ENCODE peak calls at places on chromosome 19, in four cellular contexts. F is upper lobe of right lung, J is lung, M is heart left ventricle. L is an unnamed sample.
A peak's percentile ranks its signal among the peaks of the same experiment; 100 is the strongest.

GRCh38 chr19:33904681-33905080 is 108.0 kb downstream of the KCTD15 start:
- DNase-seq in F (no peak), J (no peak), M (no peak), L (no peak)

GRCh38 chr19:23822735-23823134 is 64.0 kb upstream of the ZNF681 start:
- DNase-seq in F (no peak), J (no peak), M (no peak), L (no peak)

GRCh38 chr19:10682397-10683063 is 18.7 kb upstream of the QTRT1 start:
- DNase-seq in F (no peak), J (no peak), M (no peak), L (no peak)

GRCh38 chr19:35114656-35115537 is 726 bp upstream of the FXYD3 start:
- DNase-seq in F (peak; percentile 84), J (peak; percentile 70), M (peak; percentile 82), L (no peak)

GRCh38 chr19:42606660-42607351 is 12.1 kb upstream of the CEACAM8 start:
- DNase-seq in F (peak; percentile 90), J (peak; percentile 81), M (peak; percentile 73), L (no peak)

GRCh38 chr19:38841180-38841766 is 8.5 kb downstream of the HNRNPL start:
- DNase-seq in F (no peak), J (no peak), M (no peak), L (no peak)

GRCh38 chr19:58097349-58097748 is 682 bp downstream of the ZSCAN18 start:
- DNase-seq in F (peak; percentile 54), J (no peak), M (no peak), L (no peak)

GRCh38 chr19:2648528-2648937 is 54.0 kb downstream of the GNG7 start:
- DNase-seq in F (peak; percentile 87), J (peak; percentile 72), M (peak; percentile 84), L (no peak)

GRCh38 chr19:10406191-10406590 is 2.8 kb upstream of the CDC37 start:
- DNase-seq in F (no peak), J (no peak), M (no peak), L (no peak)

GRCh38 chr19:55341191-55342043 is 1.7 kb downstream of the KMT5C start:
- DNase-seq in F (peak; percentile 91), J (peak; percentile 60), M (peak; percentile 81), L (no peak)

GRCh38 chr19:32421589-32422361 is 16.2 kb downstream of the DPY19L3 start:
- DNase-seq in F (no peak), J (no peak), M (no peak), L (no peak)

GRCh38 chr19:10878253-10878652 is 6.9 kb downstream of the CARM1 start:
- DNase-seq in F (no peak), J (no peak), M (no peak), L (no peak)

GRCh38 chr19:17468302-17469091 is 1.8 kb upstream of the SLC27A1 start:
- DNase-seq in F (peak; percentile 86), J (peak; percentile 73), M (peak; percentile 83), L (no peak)

GRCh38 chr19:43467730-43468129 is 2.3 kb upstream of the LYPD3 start:
- DNase-seq in F (no peak), J (no peak), M (no peak), L (peak; percentile 35)

GRCh38 chr19:48341006-48341405 is 15.7 kb downstream of the EMP3 start:
- DNase-seq in F (no peak), J (no peak), M (no peak), L (no peak)

GRCh38 chr19:3746371-3747056 is 15.0 kb downstream of the APBA3 start:
- DNase-seq in F (no peak), J (no peak), M (no peak), L (no peak)

GRCh38 chr19:10086032-10086903 is at the start of gene SHFL:
- DNase-seq in F (peak; percentile 91), J (peak; percentile 70), M (peak; percentile 89), L (no peak)

GRCh38 chr19:30173593-30174356 is 198.4 kb upstream of the ZNF536 start:
- DNase-seq in F (no peak), J (no peak), M (no peak), L (no peak)

GRCh38 chr19:4113398-4114088 is 10.4 kb downstream of the MAP2K2 start:
- DNase-seq in F (no peak), J (no peak), M (no peak), L (no peak)

GRCh38 chr19:18607222-18608101 is 863 bp upstream of the CRLF1 start:
- DNase-seq in F (no peak), J (no peak), M (no peak), L (no peak)

GRCh38 chr19:13082192-13083007 is 20.3 kb downstream of the LYL1 start:
- DNase-seq in F (no peak), J (no peak), M (no peak), L (no peak)

GRCh38 chr19:53988981-53989380 is 2.5 kb upstream of the CACNG6 start:
- DNase-seq in F (no peak), J (no peak), M (no peak), L (no peak)

GRCh38 chr19:42553292-42554045 is 25.2 kb upstream of the CEACAM1 start:
- DNase-seq in F (no peak), J (no peak), M (peak; percentile 73), L (peak; percentile 67)

GRCh38 chr19:46413262-46414031 is at the start of gene CCDC8:
- DNase-seq in F (peak; percentile 88), J (peak; percentile 77), M (peak; percentile 90), L (peak; percentile 56)

GRCh38 chr19:8240274-8241229 is 31.4 kb downstream of the CERS4 start:
- DNase-seq in F (peak; percentile 95), J (peak; percentile 91), M (peak; percentile 92), L (peak; percentile 47)

GRCh38 chr19:16726916-16727315 is 7.3 kb downstream of the NWD1 start:
- DNase-seq in F (no peak), J (no peak), M (no peak), L (no peak)

GRCh38 chr19:44958090-44958489 is 2.9 kb downstream of the CLPTM1 start:
- DNase-seq in F (no peak), J (no peak), M (no peak), L (no peak)

GRCh38 chr19:30799854-30800755 is 427.9 kb downstream of the ZNF536 start:
- DNase-seq in F (peak; percentile 74), J (peak; percentile 47), M (peak; percentile 79), L (no peak)

GRCh38 chr19:47609885-47610545 is 1.1 kb downstream of the BICRA start:
- DNase-seq in F (peak; percentile 76), J (peak; percentile 46), M (peak; percentile 78), L (no peak)

GRCh38 chr19:7829561-7830271 is at the start of gene EVI5L:
- DNase-seq in F (peak; percentile 99), J (peak; percentile 99), M (peak; percentile 99), L (peak; percentile 100)

GRCh38 chr19:4115818-4116385 is 8.0 kb downstream of the MAP2K2 start:
- DNase-seq in F (no peak), J (no peak), M (no peak), L (no peak)

GRCh38 chr19:33756177-33756576 is 40.5 kb upstream of the KCTD15 start:
- DNase-seq in F (no peak), J (no peak), M (no peak), L (no peak)

GRCh38 chr19:52028780-52029123 is 573 bp upstream of the ZNF614 start:
- DNase-seq in F (no peak), J (no peak), M (no peak), L (no peak)

GRCh38 chr19:13036366-13036976 is 41.2 kb downstream of the NFIX start:
- DNase-seq in F (peak; percentile 79), J (peak; percentile 67), M (no peak), L (no peak)

GRCh38 chr19:38877781-38878574 is at the start of gene RINL:
- DNase-seq in F (peak; percentile 76), J (no peak), M (peak; percentile 58), L (no peak)

GRCh38 chr19:16934489-16934888 is 45.7 kb downstream of the F2RL3 start:
- DNase-seq in F (no peak), J (no peak), M (no peak), L (no peak)

GRCh38 chr19:6774821-6775707 is 2.6 kb downstream of the VAV1 start:
- DNase-seq in F (no peak), J (no peak), M (no peak), L (no peak)

GRCh38 chr19:6772028-6772865 is at the start of gene VAV1:
- DNase-seq in F (peak; percentile 89), J (peak; percentile 69), M (peak; percentile 85), L (no peak)

GRCh38 chr19:6776999-6777398 is 4.5 kb downstream of the VAV1 start:
- DNase-seq in F (no peak), J (no peak), M (no peak), L (no peak)

GRCh38 chr19:6772866-6773322 is 386 bp downstream of the VAV1 start:
- DNase-seq in F (no peak), J (no peak), M (no peak), L (no peak)

DNA sequence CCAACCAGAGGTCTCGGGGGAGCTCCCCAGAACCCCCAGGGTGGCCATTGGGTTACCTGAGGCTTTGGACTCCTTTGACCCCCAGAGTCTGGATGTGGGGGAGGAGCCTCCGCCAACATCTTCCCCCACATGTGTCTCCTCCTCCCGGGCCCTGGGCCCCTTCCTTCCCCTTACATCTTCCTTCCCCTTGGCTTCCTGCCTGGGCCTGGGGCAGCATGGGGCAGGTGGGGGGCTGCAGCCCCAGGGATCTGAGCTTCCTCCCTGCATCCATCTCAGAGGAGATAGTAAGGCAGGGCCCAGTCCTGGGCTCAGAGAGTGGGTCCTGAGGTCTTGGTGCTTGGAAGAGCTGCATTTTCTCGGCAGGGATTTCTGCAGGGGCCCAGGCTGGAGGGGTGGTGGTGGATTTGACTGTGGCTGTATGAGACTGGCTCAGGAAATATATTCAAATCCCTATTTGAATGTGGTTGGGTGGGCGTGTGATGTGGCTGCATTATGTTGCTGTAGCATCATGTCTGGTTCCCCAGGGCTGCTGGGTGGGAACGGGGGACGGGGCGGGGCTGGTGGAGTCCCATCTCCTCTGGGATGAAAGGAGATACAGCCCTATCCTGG is 919 bp downstream of the VAV1 start:
- DNase-seq in F (peak; percentile 69), J (peak; percentile 55), M (peak; percentile 74), L (no peak)
- H3K4me3 ChIP-seq in F (peak overlapping the region; percentile 59), J (no peak overlapping the region), M (peak overlapping the region; percentile 52), L (no peak overlapping the region)

GRCh38 chr19:1624458-1624857 is 19.2 kb upstream of the UQCR11 start:
- DNase-seq in F (no peak), J (peak; percentile 54), M (peak; percentile 69), L (no peak)
- TF ChIP-seq CTCF in F (peak; percentile 57), J (peak; percentile 47), M (peak; percentile 61), L (peak; percentile 75)

DNA sequence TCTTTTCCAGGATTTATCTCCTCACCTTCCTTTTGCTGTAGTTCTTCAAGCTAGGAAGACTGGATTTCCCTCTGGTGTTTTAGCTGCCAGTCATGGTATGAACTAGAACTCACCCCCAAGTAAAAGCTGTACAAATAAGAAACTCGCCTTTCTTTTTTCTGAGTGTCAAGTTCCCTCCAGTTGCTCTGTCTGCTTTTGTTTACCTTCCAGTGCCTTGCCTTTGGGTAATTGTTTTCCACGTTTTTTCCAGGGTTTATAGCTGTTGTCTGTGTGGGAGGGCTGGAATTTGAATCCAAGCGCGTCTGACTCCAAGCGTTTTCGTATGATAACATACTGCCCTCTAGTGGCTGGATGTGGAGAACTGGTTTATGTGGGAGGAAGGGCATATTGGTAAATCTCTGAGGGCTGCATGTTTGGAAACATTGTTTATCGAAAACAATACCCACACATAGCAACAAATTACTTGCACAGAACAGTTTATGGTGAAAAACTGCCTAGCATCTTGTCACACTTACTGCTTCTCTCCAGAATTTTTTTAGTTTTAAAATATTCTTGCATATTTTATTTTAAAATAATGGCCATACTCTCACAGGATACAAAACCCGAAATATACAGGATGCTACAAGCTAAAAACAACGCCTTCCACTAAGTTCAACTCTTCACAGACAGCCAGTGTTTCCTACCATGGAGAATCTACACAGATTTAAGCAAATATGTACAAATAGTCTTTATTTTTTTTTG is 19.2 kb downstream of the RCN3 start:
- DNase-seq in F (no peak), J (peak; percentile 74), M (no peak), L (peak; percentile 74)
- H3K27me3 ChIP-seq in F (no peaks in the 10 kb centered on the region), J (no peaks in the 10 kb centered on the region), M (no peaks in the 10 kb centered on the region), L (no peaks in the 10 kb centered on the region)

GRCh38 chr19:36605101-36605838 is at the start of gene ZNF382:
- DNase-seq in F (peak; percentile 85), J (peak; percentile 55), M (peak; percentile 93), L (peak; percentile 9)
- H3K4me3 ChIP-seq in F (peak within 1 kb of the TSS; percentile 68), J (peak within 1 kb of the TSS; percentile 59), M (peak within 1 kb of the TSS; percentile 85), L (peak within 1 kb of the TSS; percentile 54)